ENCODE peak calls at places on chromosomes 12 and 14, in eight cellular contexts. H, E, D, I, O, J, Z and N are unnamed samples.

GRCh38 chr14:38000340-38000739 is 207.4 kb upstream of the SSTR1 start:
- DNase-seq in E (no peak), H (no peak), I (no peak), O (no peak), J (no peak), D (no peak), Z (no peak), N (no peak)

GRCh38 chr14:104450811-104451401 is 128.7 kb upstream of the C14orf180 start:
- DNase-seq in H (peak; percentile 24), Z (no peak), E (no peak), I (no peak), O (no peak), D (no peak), J (no peak), N (no peak)

GRCh38 chr12:119115296-119115905 is 63.3 kb upstream of the HSPB8 start:
- DNase-seq in I (peak; percentile 7), O (no peak), J (peak; percentile 84), H (peak; percentile 91), Z (peak; percentile 81), E (no peak), D (peak; percentile 71), N (no peak)

GRCh38 chr12:91620949-91621348 is 438.3 kb upstream of the DCN start:
- DNase-seq in J (no peak), E (no peak), O (no peak), Z (peak; percentile 24), I (no peak), D (no peak), H (peak; percentile 54), N (no peak)

GRCh38 chr14:67269338-67270060 is 28.3 kb downstream of the PALS1 start:
- DNase-seq in E (no peak), H (no peak), Z (peak; percentile 59), J (peak; percentile 77), I (no peak), D (peak; percentile 77), O (no peak), N (no peak)

GRCh38 chr14:93075891-93076290 is 39.8 kb downstream of the ITPK1 start:
- DNase-seq in O (no peak), Z (no peak), J (no peak), D (no peak), I (no peak), H (no peak), E (no peak), N (no peak)

GRCh38 chr14:70515796-70516195 is 19.0 kb downstream of the ADAM20 start:
- DNase-seq in I (no peak), O (no peak), E (no peak), Z (no peak), J (no peak), D (no peak), H (no peak), N (no peak)

GRCh38 chr14:51069065-51069464 is 25.8 kb downstream of the TRIM9 start:
- DNase-seq in Z (no peak), J (no peak), O (no peak), D (peak; percentile 7), I (no peak), H (no peak), E (no peak), N (no peak)

GRCh38 chr12:121214855-121215745 is 5.2 kb downstream of the P2RX4 start:
- DNase-seq in I (no peak), J (no peak), E (no peak), O (no peak), H (no peak), D (no peak), Z (no peak), N (no peak)

GRCh38 chr12:116135209-116135930 is 142.1 kb downstream of the MED13L start:
- DNase-seq in E (no peak), J (no peak), O (no peak), Z (no peak), H (no peak), I (no peak), D (no peak), N (no peak)

GRCh38 chr12:68609955-68610434 is 704 bp upstream of the RAP1B start:
- DNase-seq in Z (peak; percentile 4), D (no peak), J (no peak), O (no peak), H (no peak), I (no peak), E (no peak), N (no peak)

GRCh38 chr12:115983226-115983798 is 294.2 kb downstream of the MED13L start:
- DNase-seq in O (no peak), J (peak; percentile 79), I (no peak), H (peak; percentile 93), Z (peak; percentile 62), D (peak; percentile 76), E (no peak), N (no peak)

GRCh38 chr12:116196226-116196625 is 81.3 kb downstream of the MED13L start:
- DNase-seq in H (no peak), J (no peak), D (no peak), O (no peak), I (no peak), E (no peak), Z (no peak), N (no peak)

GRCh38 chr14:69879175-69880047 is at the start of gene SMOC1:
- DNase-seq in E (no peak), Z (peak; percentile 90), J (peak; percentile 92), I (no peak), D (peak; percentile 73), O (no peak), H (peak; percentile 94), N (peak; percentile 75)

GRCh38 chr14:92755495-92755894 is 7.1 kb upstream of the LGMN start:
- DNase-seq in J (no peak), O (no peak), E (no peak), Z (no peak), H (no peak), I (no peak), D (no peak), N (no peak)

GRCh38 chr12:109621864-109622485 is 48.4 kb downstream of the MVK start:
- DNase-seq in J (peak; percentile 36), E (no peak), I (no peak), O (no peak), Z (no peak), H (no peak), D (no peak), N (no peak)

GRCh38 chr14:32417956-32418552 is 89.0 kb downstream of the AKAP6 start:
- DNase-seq in H (no peak), E (no peak), D (no peak), I (no peak), O (peak; percentile 15), J (no peak), Z (peak; percentile 61), N (no peak)

GRCh38 chr12:118060301-118061010 is 523 bp downstream of the WSB2 start:
- DNase-seq in D (no peak), H (peak; percentile 78), I (peak; percentile 18), O (no peak), Z (no peak), J (peak; percentile 24), E (no peak), N (peak; percentile 66)

GRCh38 chr14:93857500-93857899 is 69.2 kb upstream of the PRIMA1 start:
- DNase-seq in H (peak; percentile 79), D (peak; percentile 65), I (no peak), E (no peak), J (peak; percentile 52), O (no peak), Z (peak; percentile 30), N (no peak)

DNA sequence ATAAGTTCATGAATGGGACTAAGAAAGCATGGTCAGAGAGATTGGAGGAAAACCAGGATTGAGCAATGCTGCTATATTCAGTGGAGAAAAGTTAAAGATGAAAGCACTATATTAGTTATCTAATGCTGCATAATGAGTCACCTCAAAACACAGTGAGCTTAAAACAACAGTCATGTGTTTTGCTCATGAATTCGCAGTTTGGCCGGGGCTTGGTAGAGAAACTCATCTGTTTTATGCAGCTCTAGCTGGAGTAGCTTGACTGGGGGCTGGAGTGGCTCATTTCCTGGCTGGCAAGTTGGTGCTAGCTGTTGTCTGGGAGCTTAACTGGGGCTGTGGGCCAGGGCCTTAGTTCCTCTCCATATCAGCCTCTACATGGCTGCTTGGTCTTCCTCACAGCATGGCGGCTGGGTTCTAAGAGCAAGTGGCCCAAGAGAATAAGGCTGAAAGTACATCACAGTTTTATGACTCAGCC is 90.1 kb downstream of the ADCK1 start:
- DNase-seq in Z (no peak), I (no peak), J (no peak), E (no peak), O (no peak), D (no peak), H (no peak), N (no peak)
- H3K27ac ChIP-seq in Z (no peak overlapping the region), I (no peak overlapping the region), J (no peak overlapping the region), E (no peak overlapping the region), O (no peak overlapping the region), D (no peak overlapping the region), H (no peak overlapping the region), N (no peak overlapping the region)

DNA sequence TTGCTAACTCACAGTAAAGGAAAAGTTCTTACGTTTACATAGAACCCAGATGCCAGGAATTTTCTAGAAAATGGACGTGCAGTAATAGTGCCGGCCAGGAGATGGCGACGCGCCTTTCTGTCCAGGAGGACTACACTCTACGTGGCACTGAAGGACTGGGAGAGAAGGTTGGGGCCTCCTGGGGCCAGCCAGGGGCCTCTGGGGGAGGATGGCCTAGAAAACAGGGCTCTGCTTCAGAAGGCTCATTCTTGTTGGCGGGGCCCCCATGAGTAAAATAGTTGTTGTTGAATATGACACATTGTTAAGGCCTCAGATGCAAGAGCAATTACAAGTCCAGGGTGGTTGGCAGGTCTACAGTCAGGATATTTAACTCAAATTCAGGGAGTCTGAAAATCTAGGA is 120.1 kb upstream of the MAX start:
- DNase-seq in O (no peak), H (peak; percentile 86), E (no peak), D (peak; percentile 76), I (peak; percentile 59), J (peak; percentile 84), Z (peak; percentile 58), N (peak; percentile 72)
- H3K27ac ChIP-seq in O (peak overlapping the region; percentile 32), H (no peak overlapping the region), E (no peak overlapping the region), D (no peak overlapping the region), I (no peak overlapping the region), J (no peak overlapping the region), Z (no peak overlapping the region), N (peak overlapping the region; percentile 85)

GRCh38 chr12:168201-168600 is 45.8 kb downstream of the SLC6A12 start:
- DNase-seq in J (no peak), Z (no peak), D (no peak), I (no peak), O (no peak), E (no peak), H (no peak), N (no peak)
- H3K27ac ChIP-seq in J (no peak overlapping the region), Z (no peak overlapping the region), D (no peak overlapping the region), I (no peak overlapping the region), O (no peak overlapping the region), E (no peak overlapping the region), H (no peak overlapping the region), N (no peak overlapping the region)

GRCh38 chr12:3136641-3137267 is 59.6 kb downstream of the TSPAN9 start:
- DNase-seq in D (no peak), H (no peak), Z (no peak), I (no peak), E (no peak), J (no peak), O (no peak), N (no peak)

GRCh38 chr12:3139760-3140159 is 62.6 kb downstream of the TSPAN9 start:
- DNase-seq in Z (no peak), I (no peak), J (no peak), O (no peak), E (no peak), D (no peak), H (no peak), N (no peak)

GRCh38 chr12:3138896-3139590 is 61.9 kb downstream of the TSPAN9 start:
- DNase-seq in J (no peak), I (no peak), Z (no peak), H (peak; percentile 72), E (no peak), O (no peak), D (no peak), N (no peak)

GRCh38 chr12:3137268-3137761 is 60.1 kb downstream of the TSPAN9 start:
- DNase-seq in I (no peak), E (no peak), J (peak; percentile 59), Z (peak; percentile 34), O (peak; percentile 34), H (peak; percentile 85), D (peak; percentile 72), N (no peak)

GRCh38 chr12:3137814-3138445 is 60.8 kb downstream of the TSPAN9 start:
- DNase-seq in J (no peak), H (no peak), E (no peak), I (no peak), Z (no peak), O (no peak), D (no peak), N (no peak)
- H3K27ac ChIP-seq in J (peak overlapping the region; percentile 59), H (no peak overlapping the region), E (no peak overlapping the region), I (no peak overlapping the region), Z (no peak overlapping the region), O (no peak overlapping the region), D (no peak overlapping the region), N (no peak overlapping the region)